ENCODE peak calls at places on chromosomes 4 and X, in four cellular contexts. One of them, this sample, is unnamed.
A peak's percentile ranks its signal among the peaks of the same experiment; 100 is the strongest.

GRCh38 chr4:83212041-83212851 is 72.4 kb downstream of the COQ2 start:
- DNase-seq in fibroblast of pulmonary artery: no peak
- DNase-seq in transverse colon: peak; percentile 71
- DNase-seq in cardiac muscle cell: no peak
- DNase-seq in this sample: no peak

GRCh38 chr4:100828986-100829685 is 311.3 kb upstream of the EMCN start:
- DNase-seq in fibroblast of pulmonary artery: peak; percentile 46
- DNase-seq in transverse colon: no peak
- DNase-seq in cardiac muscle cell: peak; percentile 25
- DNase-seq in this sample: peak; percentile 36

GRCh38 chr4:164350086-164350485 is 403.8 kb upstream of the SMIM31 start:
- DNase-seq in fibroblast of pulmonary artery: no peak
- DNase-seq in transverse colon: no peak
- DNase-seq in cardiac muscle cell: no peak
- DNase-seq in this sample: no peak

GRCh38 chr4:109025471-109026076 is 262.7 kb upstream of the ETNPPL start:
- DNase-seq in fibroblast of pulmonary artery: no peak
- DNase-seq in transverse colon: no peak
- DNase-seq in cardiac muscle cell: no peak
- DNase-seq in this sample: peak; percentile 18

GRCh38 chr4:137678796-137679195 is 146.5 kb upstream of the PCDH18 start:
- DNase-seq in fibroblast of pulmonary artery: peak; percentile 44
- DNase-seq in transverse colon: no peak
- DNase-seq in cardiac muscle cell: no peak
- DNase-seq in this sample: peak; percentile 71

GRCh38 chr4:38671594-38671943 is 7.6 kb downstream of the KLF3 start:
- DNase-seq in fibroblast of pulmonary artery: no peak
- DNase-seq in transverse colon: no peak
- DNase-seq in cardiac muscle cell: no peak
- DNase-seq in this sample: no peak

GRCh38 chr4:141192564-141192963 is 28.1 kb upstream of the ZNF330 start:
- DNase-seq in fibroblast of pulmonary artery: no peak
- DNase-seq in transverse colon: no peak
- DNase-seq in cardiac muscle cell: no peak
- DNase-seq in this sample: no peak

GRCh38 chrX:30900227-30900626 is 11.2 kb upstream of the TAB3 start:
- DNase-seq in fibroblast of pulmonary artery: no peak
- DNase-seq in transverse colon: no peak
- DNase-seq in cardiac muscle cell: no peak
- DNase-seq in this sample: peak; percentile 55

GRCh38 chrX:47187106-47187677 is 6.4 kb upstream of the UBA1 start:
- DNase-seq in fibroblast of pulmonary artery: no peak
- DNase-seq in transverse colon: no peak
- DNase-seq in cardiac muscle cell: no peak
- DNase-seq in this sample: no peak

GRCh38 chrX:154412468-154412867 is 1.1 kb downstream of the TAFAZZIN start:
- DNase-seq in fibroblast of pulmonary artery: no peak
- DNase-seq in transverse colon: peak; percentile 54
- DNase-seq in cardiac muscle cell: no peak
- DNase-seq in this sample: peak; percentile 17

GRCh38 chr4:78014889-78015886 is 41.9 kb upstream of the FRAS1 start:
- DNase-seq in fibroblast of pulmonary artery: no peak
- DNase-seq in transverse colon: no peak
- DNase-seq in cardiac muscle cell: no peak
- DNase-seq in this sample: no peak

GRCh38 chrX:9940397-9940796 is 26.8 kb upstream of the CLDN34 start:
- DNase-seq in fibroblast of pulmonary artery: peak; percentile 59
- DNase-seq in transverse colon: no peak
- DNase-seq in cardiac muscle cell: peak; percentile 41
- DNase-seq in this sample: peak; percentile 45

GRCh38 chrX:45860450-45860849 is 659.8 kb upstream of the DIPK2B start:
- DNase-seq in fibroblast of pulmonary artery: no peak
- DNase-seq in transverse colon: no peak
- DNase-seq in cardiac muscle cell: no peak
- DNase-seq in this sample: no peak

GRCh38 chr4:26867914-26868684 is 7.5 kb downstream of the STIM2 start:
- DNase-seq in fibroblast of pulmonary artery: peak; percentile 55
- DNase-seq in transverse colon: no peak
- DNase-seq in cardiac muscle cell: peak; percentile 54
- DNase-seq in this sample: no peak

GRCh38 chr4:120071192-120071795 is 4.6 kb upstream of the MAD2L1 start:
- DNase-seq in fibroblast of pulmonary artery: peak; percentile 83
- DNase-seq in transverse colon: peak; percentile 30
- DNase-seq in cardiac muscle cell: peak; percentile 82
- DNase-seq in this sample: peak; percentile 70

GRCh38 chr4:149031399-149031798 is 589.2 kb upstream of the NR3C2 start:
- DNase-seq in fibroblast of pulmonary artery: peak; percentile 10
- DNase-seq in transverse colon: no peak
- DNase-seq in cardiac muscle cell: peak; percentile 9
- DNase-seq in this sample: peak; percentile 8

GRCh38 chr4:90186229-90186628 is 59.0 kb downstream of the CCSER1 start:
- DNase-seq in fibroblast of pulmonary artery: no peak
- DNase-seq in transverse colon: no peak
- DNase-seq in cardiac muscle cell: no peak
- DNase-seq in this sample: no peak

GRCh38 chrX:36908801-36909403 is 99.3 kb upstream of the FAM47C start:
- DNase-seq in fibroblast of pulmonary artery: peak; percentile 43
- DNase-seq in transverse colon: no peak
- DNase-seq in cardiac muscle cell: peak; percentile 40
- DNase-seq in this sample: peak; percentile 22

GRCh38 chrX:106894978-106895452 is 8.1 kb downstream of the RIPPLY1 start:
- DNase-seq in fibroblast of pulmonary artery: peak; percentile 74
- DNase-seq in transverse colon: no peak
- DNase-seq in cardiac muscle cell: peak; percentile 72
- DNase-seq in this sample: peak; percentile 59

GRCh38 chr4:55393461-55394320 is 2.1 kb upstream of the TMEM165 start:
- DNase-seq in fibroblast of pulmonary artery: no peak
- DNase-seq in transverse colon: no peak
- DNase-seq in cardiac muscle cell: no peak
- DNase-seq in this sample: peak; percentile 36

GRCh38 chr4:174479140-174479539 is 43.1 kb downstream of the HPGD start:
- DNase-seq in fibroblast of pulmonary artery: no peak
- DNase-seq in transverse colon: no peak
- DNase-seq in cardiac muscle cell: no peak
- DNase-seq in this sample: no peak

GRCh38 chr4:26171953-26172352 is 148.9 kb upstream of the RBPJ start:
- DNase-seq in fibroblast of pulmonary artery: peak; percentile 81
- DNase-seq in transverse colon: no peak
- DNase-seq in cardiac muscle cell: peak; percentile 72
- DNase-seq in this sample: peak; percentile 17

GRCh38 chrX:34655496-34656258 is 1.4 kb downstream of the TMEM47 start:
- DNase-seq in fibroblast of pulmonary artery: peak; percentile 21
- DNase-seq in transverse colon: no peak
- DNase-seq in cardiac muscle cell: peak; percentile 39
- DNase-seq in this sample: peak; percentile 39

GRCh38 chrX:107676559-107677378 is 48.5 kb downstream of the PRPS1 start:
- DNase-seq in fibroblast of pulmonary artery: peak; percentile 97
- DNase-seq in transverse colon: peak; percentile 74
- DNase-seq in cardiac muscle cell: peak; percentile 96
- DNase-seq in this sample: peak; percentile 88

GRCh38 chr4:55312491-55313101 is 33.4 kb upstream of the SRD5A3 start:
- DNase-seq in fibroblast of pulmonary artery: peak; percentile 81
- DNase-seq in transverse colon: peak; percentile 33
- DNase-seq in cardiac muscle cell: peak; percentile 72
- DNase-seq in this sample: peak; percentile 79

GRCh38 chr4:89056292-89056952 is 563 bp downstream of the FAM13A start:
- DNase-seq in fibroblast of pulmonary artery: no peak
- DNase-seq in transverse colon: no peak
- DNase-seq in cardiac muscle cell: no peak
- DNase-seq in this sample: no peak
- H3K4me3 ChIP-seq in fibroblast of pulmonary artery: peak overlapping the region; percentile 65
- H3K4me3 ChIP-seq in transverse colon: peak overlapping the region; percentile 52
- H3K4me3 ChIP-seq in cardiac muscle cell: peak overlapping the region; percentile 67
- H3K4me3 ChIP-seq in this sample: peak overlapping the region; percentile 62

GRCh38 chr4:7928711-7929505 is 10.8 kb downstream of the AFAP1 start:
- DNase-seq in fibroblast of pulmonary artery: no peak
- DNase-seq in transverse colon: no peak
- DNase-seq in cardiac muscle cell: no peak
- DNase-seq in this sample: no peak
- TF ChIP-seq CTCF in fibroblast of pulmonary artery: peak; percentile 22
- TF ChIP-seq CTCF in transverse colon: no peak
- TF ChIP-seq CTCF in cardiac muscle cell: peak; percentile 33
- TF ChIP-seq CTCF in this sample: peak; percentile 31

DNA sequence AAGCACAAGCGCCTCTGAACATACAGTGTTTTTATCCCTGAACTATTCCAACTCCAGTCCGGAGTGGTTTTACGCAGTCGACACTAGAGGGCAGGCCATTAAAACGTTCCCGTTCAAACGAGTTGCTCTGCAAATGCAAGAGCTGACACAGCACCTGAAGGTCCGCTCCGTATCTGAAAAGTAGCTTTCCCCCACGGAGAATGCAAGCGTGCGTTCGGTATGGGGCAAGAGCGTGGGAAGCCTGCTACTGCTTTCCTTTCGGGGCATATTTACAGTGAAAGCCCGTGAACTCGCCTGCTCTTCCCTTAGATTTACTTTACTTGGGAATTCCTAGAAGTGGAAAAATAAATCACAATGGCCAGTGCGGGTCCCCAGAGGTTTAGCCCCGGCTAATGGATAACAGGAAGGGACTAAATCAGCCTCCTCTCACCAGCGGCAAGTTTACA is 190.8 kb downstream of the TSPAN5 start:
- DNase-seq in fibroblast of pulmonary artery: peak; percentile 96
- DNase-seq in transverse colon: peak; percentile 81
- DNase-seq in cardiac muscle cell: peak; percentile 97
- DNase-seq in this sample: peak; percentile 93
- H3K4me3 ChIP-seq in fibroblast of pulmonary artery: peak overlapping the region; percentile 50
- H3K4me3 ChIP-seq in transverse colon: peak overlapping the region; percentile 43
- H3K4me3 ChIP-seq in cardiac muscle cell: peak overlapping the region; percentile 29
- H3K4me3 ChIP-seq in this sample: peak overlapping the region; percentile 61

DNA sequence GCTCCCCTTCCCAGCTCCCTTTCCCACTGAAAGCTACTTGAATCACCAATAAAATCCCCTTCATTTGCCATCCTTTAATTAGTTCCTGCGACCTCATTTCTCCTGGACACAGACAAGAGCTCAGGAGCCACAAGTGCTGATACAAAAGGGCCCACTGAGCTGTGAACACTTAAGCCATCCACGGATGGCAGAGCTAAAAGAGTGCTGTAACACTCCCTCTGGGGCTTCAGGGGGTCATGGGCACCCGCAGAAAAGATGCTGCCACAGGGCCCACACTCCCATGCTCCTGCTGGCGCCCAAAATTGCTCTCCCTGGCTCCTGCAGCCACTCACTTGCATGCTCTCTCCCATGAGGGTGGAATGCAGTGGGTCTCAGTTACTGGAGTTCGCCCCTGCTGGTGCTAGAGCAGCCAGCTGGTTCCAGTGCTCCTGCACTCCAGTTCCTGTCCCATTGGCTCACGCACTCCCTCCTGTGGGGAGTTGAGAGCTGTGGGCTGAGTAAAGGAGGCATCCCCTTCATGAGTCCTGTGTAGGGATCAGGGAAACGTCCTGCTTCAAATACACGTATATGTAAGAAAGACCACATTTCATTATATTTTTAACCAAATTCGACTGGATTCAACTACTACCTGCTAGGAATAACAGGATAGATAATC is 1291.0 kb downstream of the ARAP2 start:
- DNase-seq in fibroblast of pulmonary artery: no peak
- DNase-seq in transverse colon: no peak
- DNase-seq in cardiac muscle cell: no peak
- DNase-seq in this sample: no peak
- TF ChIP-seq CTCF in fibroblast of pulmonary artery: no peak
- TF ChIP-seq CTCF in transverse colon: no peak
- TF ChIP-seq CTCF in cardiac muscle cell: no peak
- TF ChIP-seq CTCF in this sample: no peak

GRCh38 chrX:102651242-102651967 is at the start of gene GPRASP1:
- DNase-seq in fibroblast of pulmonary artery: peak; percentile 21
- DNase-seq in transverse colon: peak; percentile 52
- DNase-seq in cardiac muscle cell: peak; percentile 41
- DNase-seq in this sample: peak; percentile 44

GRCh38 chrX:102654696-102655095 is 3.4 kb downstream of the GPRASP1 start:
- DNase-seq in fibroblast of pulmonary artery: no peak
- DNase-seq in transverse colon: no peak
- DNase-seq in cardiac muscle cell: peak; percentile 10
- DNase-seq in this sample: no peak

GRCh38 chrX:102650903-102651241 is 411 bp upstream of the GPRASP1 start:
- DNase-seq in fibroblast of pulmonary artery: no peak
- DNase-seq in transverse colon: no peak
- DNase-seq in cardiac muscle cell: no peak
- DNase-seq in this sample: no peak

GRCh38 chrX:102651968-102652744 is 873 bp downstream of the GPRASP1 start:
- DNase-seq in fibroblast of pulmonary artery: peak; percentile 56
- DNase-seq in transverse colon: peak; percentile 27
- DNase-seq in cardiac muscle cell: peak; percentile 57
- DNase-seq in this sample: peak; percentile 33
- H3K4me3 ChIP-seq in fibroblast of pulmonary artery: peak overlapping the region; percentile 53
- H3K4me3 ChIP-seq in transverse colon: peak overlapping the region; percentile 61
- H3K4me3 ChIP-seq in cardiac muscle cell: peak overlapping the region; percentile 36
- H3K4me3 ChIP-seq in this sample: peak overlapping the region; percentile 62

This sample was measured in AG10803.